ENCODE peak calls at places on chromosomes 3 and 15, in six cellular contexts. F is CD8-positive, alpha-beta T cell; O is spleen; K is AG04450; W is Caco-2; S is stomach. A is an unnamed sample.

GRCh38 chr3:113223831-113224240 is 12.5 kb downstream of the BOC start:
- DNase-seq in F (no peak), S (no peak), K (no peak), O (peak; percentile 79), W (no peak), A (no peak)

GRCh38 chr3:171687998-171688397 is 122.3 kb downstream of the PLD1 start:
- DNase-seq in F (no peak), S (no peak), K (no peak), W (no peak), O (no peak), A (no peak)

GRCh38 chr3:6516143-6516542 is 344.8 kb upstream of the GRM7 start:
- DNase-seq in W (no peak), S (no peak), K (no peak), F (no peak), O (no peak), A (no peak)

GRCh38 chr3:133578548-133579191 is 5.2 kb downstream of the CDV3 start:
- DNase-seq in K (no peak), S (no peak), F (no peak), W (peak; percentile 73), O (no peak), A (no peak)

GRCh38 chr3:56976666-56977560 is 83.6 kb upstream of the SPATA12 start:
- DNase-seq in S (no peak), O (no peak), F (no peak), K (no peak), W (no peak), A (no peak)

GRCh38 chr15:80836991-80837390 is 57.8 kb downstream of the CEMIP start:
- DNase-seq in F (no peak), S (no peak), W (no peak), O (no peak), K (no peak), A (no peak)

GRCh38 chr3:127848131-127849129 is 26.1 kb upstream of the MGLL start:
- DNase-seq in K (no peak), W (no peak), O (no peak), S (no peak), F (no peak), A (no peak)

GRCh38 chr15:92394327-92395175 is 870 bp downstream of the ST8SIA2 start:
- DNase-seq in K (no peak), O (no peak), F (no peak), W (no peak), S (no peak), A (no peak)

GRCh38 chr3:55718475-55718874 is 231.4 kb upstream of the WNT5A start:
- DNase-seq in O (no peak), S (no peak), F (no peak), K (no peak), W (no peak), A (no peak)

GRCh38 chr3:23993556-23994246 is 48.6 kb downstream of the NR1D2 start:
- DNase-seq in K (no peak), F (no peak), S (no peak), W (no peak), O (no peak), A (no peak)

GRCh38 chr3:149266733-149267132 is 45.1 kb upstream of the CP start:
- DNase-seq in S (no peak), F (no peak), W (no peak), O (no peak), K (no peak), A (no peak)

GRCh38 chr15:55196011-55196410 is 730 bp downstream of the RSL24D1 start:
- DNase-seq in W (no peak), F (no peak), O (no peak), K (no peak), S (no peak), A (no peak)

GRCh38 chr15:90294601-90295269 is 29.3 kb downstream of the NGRN start:
- DNase-seq in K (no peak), O (no peak), F (no peak), W (no peak), S (no peak), A (no peak)

GRCh38 chr3:66335671-66336070 is 114.9 kb downstream of the SLC25A26 start:
- DNase-seq in S (no peak), F (no peak), O (no peak), K (no peak), W (no peak), A (no peak)

GRCh38 chr3:187958432-187959003 is 195.4 kb upstream of the LPP start:
- DNase-seq in F (peak; percentile 30), W (no peak), S (peak; percentile 34), O (peak; percentile 92), K (no peak), A (no peak)

GRCh38 chr3:100209948-100210776 is 50.6 kb upstream of the TBC1D23 start:
- DNase-seq in O (no peak), K (no peak), S (no peak), F (no peak), W (no peak), A (no peak)

GRCh38 chr3:33372218-33373081 is 67.8 kb downstream of the UBP1 start:
- DNase-seq in O (no peak), S (peak; percentile 45), K (no peak), W (no peak), F (no peak), A (no peak)

GRCh38 chr3:122825460-122825859 is 30.6 kb downstream of the SLC49A4 start:
- DNase-seq in S (no peak), O (no peak), F (no peak), K (no peak), W (no peak), A (no peak)

GRCh38 chr3:126322181-126322967 is 34.8 kb downstream of the KLF15 start:
- DNase-seq in F (no peak), O (peak; percentile 29), W (no peak), S (no peak), K (no peak), A (no peak)

GRCh38 chr3:27483117-27484001 is 825 bp downstream of the SLC4A7 start:
- DNase-seq in W (peak; percentile 41), F (no peak), S (peak; percentile 42), K (no peak), O (peak; percentile 90), A (no peak)

GRCh38 chr3:142053244-142053643 is 96.1 kb downstream of the TFDP2 start:
- DNase-seq in W (no peak), F (no peak), K (no peak), S (no peak), O (no peak), A (no peak)

GRCh38 chr15:47732243-47732642 is 14.9 kb downstream of the SEMA6D start:
- DNase-seq in W (no peak), F (no peak), S (no peak), O (no peak), K (no peak), A (no peak)

GRCh38 chr15:66923438-66923881 is 141.9 kb upstream of the SMAD3 start:
- DNase-seq in W (no peak), S (peak; percentile 40), F (no peak), K (no peak), O (no peak), A (peak; percentile 61)

GRCh38 chr3:133962879-133963278 is 66.8 kb downstream of the SLCO2A1 start:
- DNase-seq in F (no peak), K (no peak), W (no peak), S (no peak), O (no peak), A (no peak)

GRCh38 chr3:129343643-129344360 is 65.1 kb downstream of the HMCES start:
- DNase-seq in W (no peak), O (no peak), K (no peak), S (peak; percentile 56), F (no peak), A (peak; percentile 39)

GRCh38 chr3:14522129-14522691 is 17.9 kb downstream of the GRIP2 start:
- DNase-seq in W (peak; percentile 15), S (no peak), O (no peak), F (no peak), K (no peak), A (no peak)

GRCh38 chr15:73986776-73987056 is 5.4 kb downstream of the STOML1 start:
- DNase-seq in K (no peak), W (no peak), S (no peak), O (no peak), F (no peak), A (no peak)

GRCh38 chr3:9246196-9246595 is 3.2 kb downstream of the SRGAP3 start:
- DNase-seq in K (no peak), O (no peak), S (no peak), W (no peak), F (no peak), A (no peak)

GRCh38 chr15:42932833-42933515 is 12.4 kb upstream of the TTBK2 start:
- DNase-seq in O (no peak), F (no peak), S (no peak), K (no peak), W (no peak), A (no peak)

GRCh38 chr3:174431717-174432116 is 427.4 kb upstream of the NAALADL2 start:
- DNase-seq in O (no peak), K (no peak), F (no peak), W (no peak), S (no peak), A (no peak)

GRCh38 chr3:136177876-136178275 is 18.3 kb downstream of the MSL2 start:
- DNase-seq in O (no peak), K (no peak), W (no peak), S (no peak), F (no peak), A (no peak)

DNA sequence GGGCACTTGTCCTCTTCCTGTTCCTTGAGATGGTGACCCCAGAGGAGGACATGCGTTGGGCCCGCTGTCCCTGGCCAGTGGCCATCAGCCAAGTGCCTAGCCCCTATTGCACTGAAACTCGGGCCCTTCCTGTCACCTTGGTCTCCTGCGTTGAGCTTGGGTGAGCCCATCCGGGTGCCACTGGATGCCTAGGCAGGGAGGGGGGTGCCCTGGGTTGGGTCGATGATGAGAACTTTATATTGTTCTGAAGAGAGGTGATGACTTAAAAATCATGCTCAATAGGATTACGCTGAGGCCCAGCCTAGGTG is 221.8 kb downstream of the SNRPN start:
- DNase-seq in O (peak; percentile 62), K (no peak), F (no peak), W (peak; percentile 17), S (peak; percentile 17), A (no peak)
- H3K9me3 ChIP-seq in O (peaks cover 100% of the 10 kb centered on the region), K (peaks cover 88% of the 10 kb centered on the region), F (no peaks in the 10 kb centered on the region), W (peaks cover 68% of the 10 kb centered on the region), S (peaks cover 23% of the 10 kb centered on the region), A (peaks cover 18% of the 10 kb centered on the region)

GRCh38 chr3:115804722-115805121 is 181.4 kb downstream of the GAP43 start:
- DNase-seq in K (no peak), F (no peak), S (no peak), W (no peak), O (no peak), A (no peak)
- H3K4me3 ChIP-seq in K (peak overlapping the region; percentile 10), F (no peak overlapping the region), S (no peak overlapping the region), W (no peak overlapping the region), O (no peak overlapping the region), A (no peak overlapping the region)

GRCh38 chr3:98402507-98402906 is 12.0 kb downstream of the OR5K3 start:
- DNase-seq in S (no peak), O (no peak), F (no peak), W (no peak), K (no peak), A (no peak)
- H3K9me3 ChIP-seq in S (peaks cover 6% of the 10 kb centered on the region), O (peaks cover 76% of the 10 kb centered on the region), F (no peaks in the 10 kb centered on the region), W (peaks cover 5% of the 10 kb centered on the region), K (no peaks in the 10 kb centered on the region), A (no peaks in the 10 kb centered on the region)

DNA sequence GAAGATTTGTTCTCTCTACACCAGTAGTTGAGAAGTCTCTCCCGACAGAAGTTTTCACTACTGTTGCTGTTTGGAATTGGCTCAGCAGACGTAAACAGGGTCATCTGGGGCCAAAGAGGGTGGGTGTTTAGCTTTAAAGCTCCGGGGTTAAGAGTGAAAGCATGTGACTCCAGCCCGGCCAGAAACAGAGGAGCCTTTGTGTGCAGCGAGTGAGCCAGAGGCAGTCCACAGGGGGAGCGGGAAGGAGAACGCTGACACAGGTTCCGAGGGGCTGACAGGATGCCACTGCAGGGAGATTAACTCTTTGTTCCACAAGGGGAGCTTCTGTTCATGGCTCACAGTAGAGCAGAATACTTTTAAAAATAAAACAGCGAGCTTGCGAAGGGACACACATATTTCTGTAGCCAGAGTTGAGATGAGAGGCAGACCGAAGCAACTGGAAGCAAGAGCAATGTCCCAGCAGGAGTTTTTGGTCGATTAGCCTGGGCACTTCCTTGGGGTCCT is 26.9 kb downstream of the BMF start:
- DNase-seq in K (no peak), W (peak; percentile 85), S (peak; percentile 72), O (peak; percentile 80), F (no peak), A (no peak)
- H3K4me3 ChIP-seq in K (peak overlapping the region; percentile 41), W (peak overlapping the region; percentile 12), S (peak overlapping the region; percentile 33), O (no peak overlapping the region), F (no peak overlapping the region), A (no peak overlapping the region)

A was measured in iPS DF 6.9.